ENCODE peak calls at places on chromosomes 4 and X, in nine cellular contexts. U, J, G, N, Z, S, E, L and A are unnamed samples.

GRCh38 chrX:142089193-142089592 is 115.9 kb downstream of the MAGEC2 start:
- DNase-seq in S (no peak), L (no peak), Z (no peak), J (no peak), G (peak; percentile 10), E (no peak), U (peak; percentile 46), N (peak; percentile 2), A (no peak)

GRCh38 chr4:760616-761015 is 55.0 kb downstream of the PCGF3 start:
- DNase-seq in S (no peak), N (no peak), E (no peak), L (no peak), J (no peak), Z (no peak), U (no peak), G (no peak), A (no peak)

GRCh38 chr4:169244210-169244609 is 26.5 kb downstream of the SH3RF1 start:
- DNase-seq in S (no peak), G (no peak), N (no peak), Z (no peak), L (no peak), U (no peak), E (no peak), J (no peak), A (no peak)

GRCh38 chrX:38166478-38167083 is 54.1 kb downstream of the SRPX start:
- DNase-seq in N (no peak), J (no peak), Z (peak; percentile 12), E (no peak), L (peak; percentile 15), G (no peak), S (no peak), U (peak; percentile 17), A (no peak)

GRCh38 chr4:11632015-11632414 is 203.3 kb upstream of the HS3ST1 start:
- DNase-seq in N (no peak), G (no peak), E (no peak), S (no peak), U (no peak), Z (no peak), J (peak; percentile 71), L (no peak), A (no peak)

GRCh38 chrX:69968956-69969355 is 80.8 kb downstream of the AWAT2 start:
- DNase-seq in N (no peak), Z (no peak), J (no peak), G (no peak), E (no peak), L (peak; percentile 3), U (peak; percentile 1), S (no peak), A (no peak)

GRCh38 chr4:29927895-29928294 is 792.3 kb upstream of the PCDH7 start:
- DNase-seq in E (no peak), L (no peak), N (no peak), S (no peak), Z (no peak), U (peak; percentile 41), J (no peak), G (no peak), A (no peak)

GRCh38 chr4:6568689-6569332 is 6.2 kb upstream of the MAN2B2 start:
- DNase-seq in L (no peak), Z (no peak), U (no peak), E (no peak), N (peak; percentile 78), J (no peak), S (no peak), G (no peak), A (no peak)

GRCh38 chrX:151896734-151897474 is 15.8 kb upstream of the MAGEA4 start:
- DNase-seq in E (no peak), U (no peak), J (no peak), S (no peak), L (no peak), Z (no peak), G (no peak), N (peak; percentile 59), A (no peak)

GRCh38 chrX:386768-387575 is at the start of gene PPP2R3B:
- DNase-seq in J (no peak), L (no peak), S (no peak), U (peak; percentile 97), G (peak; percentile 100), E (peak; percentile 97), N (peak; percentile 91), Z (peak; percentile 98), A (peak; percentile 99)

GRCh38 chr4:151407466-151408379 is 1.3 kb upstream of the FHIP1A start:
- DNase-seq in N (peak; percentile 16), G (no peak), J (no peak), S (no peak), Z (no peak), E (peak; percentile 32), U (peak; percentile 54), L (no peak), A (peak; percentile 60)

GRCh38 chrX:118459494-118459893 is 36.1 kb upstream of the DOCK11 start:
- DNase-seq in U (peak; percentile 43), J (no peak), Z (peak; percentile 44), G (peak; percentile 63), S (peak; percentile 3), L (no peak), E (no peak), N (peak; percentile 8), A (peak; percentile 18)

GRCh38 chrX:47643926-47644325 is 6.4 kb downstream of the ELK1 start:
- DNase-seq in L (no peak), Z (no peak), E (no peak), G (no peak), J (no peak), S (no peak), U (peak; percentile 29), N (no peak), A (no peak)

GRCh38 chr4:108681321-108681809 is 31.0 kb downstream of the OSTC start:
- DNase-seq in J (no peak), U (no peak), E (no peak), N (no peak), G (no peak), L (no peak), Z (no peak), S (no peak), A (no peak)

GRCh38 chrX:29948653-29949052 is 266.7 kb upstream of the MAGEB2 start:
- DNase-seq in Z (no peak), L (no peak), G (no peak), E (no peak), N (peak; percentile 37), J (no peak), U (no peak), S (no peak), A (no peak)

GRCh38 chr4:7328162-7328912 is 106.4 kb downstream of the PSAPL1 start:
- DNase-seq in N (no peak), E (no peak), G (no peak), S (no peak), J (no peak), U (no peak), Z (no peak), L (no peak), A (no peak)

GRCh38 chr4:174086829-174087799 is 196.4 kb downstream of the FBXO8 start:
- DNase-seq in U (no peak), S (no peak), E (no peak), Z (no peak), J (no peak), L (no peak), N (no peak), G (no peak), A (no peak)

GRCh38 chr4:172173206-172173605 is 360.0 kb downstream of the GALNTL6 start:
- DNase-seq in S (no peak), E (no peak), L (no peak), G (no peak), U (no peak), N (no peak), Z (no peak), J (no peak), A (no peak)

GRCh38 chr4:87505862-87506261 is 23.3 kb downstream of the SPARCL1 start:
- DNase-seq in G (no peak), S (no peak), Z (no peak), N (no peak), U (no peak), L (no peak), J (no peak), E (no peak), A (no peak)

GRCh38 chr4:3461515-3462291 is 1.4 kb upstream of the DOK7 start:
- DNase-seq in U (no peak), N (no peak), L (no peak), S (no peak), E (no peak), G (no peak), J (no peak), Z (no peak), A (no peak)

GRCh38 chr4:18691431-18692200 is 670.1 kb upstream of the LCORL start:
- DNase-seq in L (no peak), N (no peak), Z (no peak), G (no peak), J (no peak), U (no peak), E (no peak), S (no peak), A (no peak)

GRCh38 chr4:58776627-58777026 is 1666.4 kb upstream of the IGFBP7 start:
- DNase-seq in L (no peak), Z (no peak), J (no peak), U (no peak), N (peak; percentile 8), E (no peak), G (no peak), S (no peak), A (no peak)

GRCh38 chrX:17563515-17563914 is 173.8 kb upstream of the SCML1 start:
- DNase-seq in G (no peak), E (no peak), J (no peak), L (no peak), S (no peak), N (peak; percentile 86), U (no peak), Z (no peak), A (no peak)

GRCh38 chr4:153649572-153649991 is 34.5 kb upstream of the TLR2 start:
- DNase-seq in G (no peak), Z (no peak), E (no peak), S (no peak), N (peak; percentile 9), J (no peak), L (no peak), U (no peak), A (no peak)

GRCh38 chrX:129932792-129933321 is 26.9 kb downstream of the UTP14A start:
- DNase-seq in L (no peak), N (no peak), J (no peak), S (no peak), U (no peak), E (no peak), G (no peak), Z (peak; percentile 64), A (no peak)

GRCh38 chr4:123616970-123617392 is 220.4 kb downstream of the SPRY1 start:
- DNase-seq in N (no peak), J (no peak), L (peak; percentile 1), U (peak; percentile 97), S (no peak), G (peak; percentile 17), Z (no peak), E (peak; percentile 22), A (peak; percentile 18)

GRCh38 chrX:48466696-48467095 is 3.4 kb downstream of the SLC38A5 start:
- DNase-seq in J (no peak), G (no peak), E (no peak), L (no peak), U (no peak), N (no peak), S (no peak), Z (peak; percentile 50), A (peak; percentile 23)